ENCODE peak calls at places on chromosomes 3 and 15, in five cellular contexts. One of them, this sample, is unnamed. For H3K4me1, the result is how much of the 10 kb centered on the place peaks cover.

GRCh38 chr3:136708339-136708985 is 43.7 kb downstream of the STAG1 start:
- DNase-seq in gastrocnemius medialis: no peak
- DNase-seq in left lung: no peak
- DNase-seq in fibroblast of lung: peak
- DNase-seq in uterus: no peak
- DNase-seq in this sample: no peak

GRCh38 chr3:78825858-78826215 is 942.0 kb downstream of the ROBO1 start:
- DNase-seq in left lung: no peak
- DNase-seq in gastrocnemius medialis: no peak
- DNase-seq in uterus: no peak
- DNase-seq in fibroblast of lung: peak
- DNase-seq in this sample: no peak

GRCh38 chr3:14267976-14268375 is 89.4 kb downstream of the LSM3 start:
- DNase-seq in uterus: no peak
- DNase-seq in gastrocnemius medialis: no peak
- DNase-seq in left lung: no peak
- DNase-seq in fibroblast of lung: no peak
- DNase-seq in this sample: peak

GRCh38 chr3:47473391-47473790 is 2.4 kb downstream of the SCAP start:
- DNase-seq in uterus: no peak
- DNase-seq in left lung: no peak
- DNase-seq in gastrocnemius medialis: no peak
- DNase-seq in fibroblast of lung: no peak
- DNase-seq in this sample: no peak

GRCh38 chr15:80503319-80503952 is 99.3 kb downstream of the ARNT2 start:
- DNase-seq in fibroblast of lung: no peak
- DNase-seq in gastrocnemius medialis: no peak
- DNase-seq in left lung: no peak
- DNase-seq in uterus: no peak
- DNase-seq in this sample: no peak

GRCh38 chr3:13159890-13160289 is 86.7 kb upstream of the IQSEC1 start:
- DNase-seq in fibroblast of lung: no peak
- DNase-seq in gastrocnemius medialis: no peak
- DNase-seq in uterus: no peak
- DNase-seq in left lung: no peak
- DNase-seq in this sample: no peak

GRCh38 chr3:9280477-9281219 is 31.2 kb upstream of the SRGAP3 start:
- DNase-seq in fibroblast of lung: no peak
- DNase-seq in left lung: no peak
- DNase-seq in gastrocnemius medialis: no peak
- DNase-seq in uterus: no peak
- DNase-seq in this sample: no peak

GRCh38 chr3:112373476-112373875 is 40.5 kb downstream of the CD200 start:
- DNase-seq in left lung: no peak
- DNase-seq in uterus: no peak
- DNase-seq in gastrocnemius medialis: no peak
- DNase-seq in fibroblast of lung: no peak
- DNase-seq in this sample: no peak

GRCh38 chr3:166785851-166786250 is 594.2 kb downstream of the ZBBX start:
- DNase-seq in gastrocnemius medialis: no peak
- DNase-seq in fibroblast of lung: no peak
- DNase-seq in uterus: no peak
- DNase-seq in left lung: no peak
- DNase-seq in this sample: no peak

GRCh38 chr3:156443079-156443478 is 111.8 kb downstream of the SSR3 start:
- DNase-seq in left lung: no peak
- DNase-seq in uterus: no peak
- DNase-seq in gastrocnemius medialis: no peak
- DNase-seq in fibroblast of lung: no peak
- DNase-seq in this sample: no peak

GRCh38 chr15:98941595-98942255 is 65.9 kb downstream of the PGPEP1L start:
- DNase-seq in gastrocnemius medialis: no peak
- DNase-seq in left lung: no peak
- DNase-seq in fibroblast of lung: no peak
- DNase-seq in uterus: no peak
- DNase-seq in this sample: no peak

GRCh38 chr3:74789111-74789510 is 174.7 kb upstream of the CNTN3 start:
- DNase-seq in uterus: no peak
- DNase-seq in fibroblast of lung: no peak
- DNase-seq in left lung: no peak
- DNase-seq in gastrocnemius medialis: no peak
- DNase-seq in this sample: no peak

GRCh38 chr3:112789787-112790186 is 56.9 kb downstream of the CD200R1L start:
- DNase-seq in left lung: no peak
- DNase-seq in gastrocnemius medialis: no peak
- DNase-seq in uterus: no peak
- DNase-seq in fibroblast of lung: no peak
- DNase-seq in this sample: no peak

GRCh38 chr15:76382987-76383728 is 46.6 kb downstream of the ISL2 start:
- DNase-seq in fibroblast of lung: no peak
- DNase-seq in gastrocnemius medialis: no peak
- DNase-seq in left lung: no peak
- DNase-seq in uterus: no peak
- DNase-seq in this sample: no peak

GRCh38 chr15:76380249-76380648 is 43.7 kb downstream of the ISL2 start:
- DNase-seq in left lung: no peak
- DNase-seq in gastrocnemius medialis: no peak
- DNase-seq in fibroblast of lung: no peak
- DNase-seq in uterus: no peak
- DNase-seq in this sample: no peak

GRCh38 chr15:76378691-76379090 is 42.1 kb downstream of the ISL2 start:
- DNase-seq in left lung: no peak
- DNase-seq in gastrocnemius medialis: no peak
- DNase-seq in fibroblast of lung: no peak
- DNase-seq in uterus: no peak
- DNase-seq in this sample: no peak

GRCh38 chr15:76384409-76384808 is 47.8 kb downstream of the ISL2 start:
- DNase-seq in uterus: no peak
- DNase-seq in gastrocnemius medialis: no peak
- DNase-seq in left lung: no peak
- DNase-seq in fibroblast of lung: no peak
- DNase-seq in this sample: no peak

GRCh38 chr15:76381366-76381765 is 44.8 kb downstream of the ISL2 start:
- DNase-seq in uterus: no peak
- DNase-seq in gastrocnemius medialis: no peak
- DNase-seq in left lung: no peak
- DNase-seq in fibroblast of lung: no peak
- DNase-seq in this sample: no peak
- H3K4me1 ChIP-seq in uterus: under half
- H3K4me1 ChIP-seq in gastrocnemius medialis: under half
- H3K4me1 ChIP-seq in left lung: under half
- H3K4me1 ChIP-seq in fibroblast of lung: under half
- H3K4me1 ChIP-seq in this sample: under half

GRCh38 chr15:82781349-82781748 is 24.5 kb downstream of the FSD2 start:
- DNase-seq in uterus: no peak
- DNase-seq in gastrocnemius medialis: no peak
- DNase-seq in fibroblast of lung: no peak
- DNase-seq in left lung: no peak
- DNase-seq in this sample: no peak

GRCh38 chr15:82778755-82779154 is 27.1 kb downstream of the FSD2 start:
- DNase-seq in left lung: no peak
- DNase-seq in uterus: no peak
- DNase-seq in fibroblast of lung: no peak
- DNase-seq in gastrocnemius medialis: no peak
- DNase-seq in this sample: no peak
- H3K4me3 ChIP-seq in left lung: no peak
- H3K4me3 ChIP-seq in uterus: no peak
- H3K4me3 ChIP-seq in fibroblast of lung: no peak
- H3K4me3 ChIP-seq in gastrocnemius medialis: no peak
- H3K4me3 ChIP-seq in this sample: no peak

GRCh38 chr3:72413228-72413627 is 435.0 kb downstream of the SHQ1 start:
- DNase-seq in fibroblast of lung: peak
- DNase-seq in uterus: no peak
- DNase-seq in left lung: no peak
- DNase-seq in gastrocnemius medialis: no peak
- DNase-seq in this sample: no peak

GRCh38 chr3:72412557-72412956 is 435.7 kb downstream of the SHQ1 start:
- DNase-seq in uterus: no peak
- DNase-seq in left lung: no peak
- DNase-seq in fibroblast of lung: no peak
- DNase-seq in gastrocnemius medialis: no peak
- DNase-seq in this sample: no peak

GRCh38 chr3:72411843-72412242 is 436.4 kb downstream of the SHQ1 start:
- DNase-seq in uterus: no peak
- DNase-seq in gastrocnemius medialis: no peak
- DNase-seq in left lung: no peak
- DNase-seq in fibroblast of lung: no peak
- DNase-seq in this sample: no peak

GRCh38 chr3:72411102-72411501 is 437.1 kb downstream of the SHQ1 start:
- DNase-seq in left lung: no peak
- DNase-seq in gastrocnemius medialis: no peak
- DNase-seq in fibroblast of lung: peak
- DNase-seq in uterus: no peak
- DNase-seq in this sample: no peak

DNA sequence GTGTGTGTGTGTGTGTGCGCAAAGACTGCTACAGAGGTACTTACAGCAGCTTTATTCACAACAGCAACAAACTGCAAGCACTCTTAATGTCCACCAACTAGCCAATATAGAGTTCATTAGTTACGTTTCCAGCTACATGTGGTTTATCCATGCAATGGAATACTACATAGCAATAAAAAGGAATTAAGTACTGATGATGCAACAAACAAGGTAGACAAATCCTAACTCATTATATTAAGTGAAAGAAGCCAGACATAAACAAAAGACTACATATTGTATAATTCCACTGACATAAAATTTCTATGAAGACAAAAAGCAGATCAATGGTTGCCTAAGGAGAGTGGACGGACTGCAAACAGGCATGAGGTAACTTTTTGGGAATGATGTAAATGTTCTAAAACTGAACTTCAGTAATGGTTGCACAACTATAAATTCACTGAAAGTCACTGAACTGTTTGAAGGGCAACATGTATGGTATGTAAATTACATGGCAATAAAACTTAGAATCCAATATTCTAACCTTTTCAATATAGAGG is 433.7 kb downstream of the SHQ1 start:
- DNase-seq in left lung: no peak
- DNase-seq in fibroblast of lung: peak
- DNase-seq in uterus: no peak
- DNase-seq in gastrocnemius medialis: no peak
- DNase-seq in this sample: no peak
- H3K4me1 ChIP-seq in left lung: under half
- H3K4me1 ChIP-seq in fibroblast of lung: under half
- H3K4me1 ChIP-seq in uterus: under half
- H3K4me1 ChIP-seq in gastrocnemius medialis: under half
- H3K4me1 ChIP-seq in this sample: under half

GRCh38 chr15:31974855-31975421 is 55.4 kb upstream of the CHRNA7 start:
- DNase-seq in uterus: no peak
- DNase-seq in gastrocnemius medialis: no peak
- DNase-seq in fibroblast of lung: peak
- DNase-seq in left lung: no peak
- DNase-seq in this sample: no peak

GRCh38 chr15:31977138-31977537 is 53.2 kb upstream of the CHRNA7 start:
- DNase-seq in left lung: no peak
- DNase-seq in fibroblast of lung: no peak
- DNase-seq in uterus: no peak
- DNase-seq in gastrocnemius medialis: no peak
- DNase-seq in this sample: no peak

GRCh38 chr15:31977812-31978662 is 52.3 kb upstream of the CHRNA7 start:
- DNase-seq in gastrocnemius medialis: no peak
- DNase-seq in uterus: peak
- DNase-seq in left lung: peak
- DNase-seq in fibroblast of lung: peak
- DNase-seq in this sample: peak

GRCh38 chr15:31974154-31974794 is 56.0 kb upstream of the CHRNA7 start:
- DNase-seq in left lung: no peak
- DNase-seq in uterus: no peak
- DNase-seq in fibroblast of lung: no peak
- DNase-seq in gastrocnemius medialis: no peak
- DNase-seq in this sample: no peak

DNA sequence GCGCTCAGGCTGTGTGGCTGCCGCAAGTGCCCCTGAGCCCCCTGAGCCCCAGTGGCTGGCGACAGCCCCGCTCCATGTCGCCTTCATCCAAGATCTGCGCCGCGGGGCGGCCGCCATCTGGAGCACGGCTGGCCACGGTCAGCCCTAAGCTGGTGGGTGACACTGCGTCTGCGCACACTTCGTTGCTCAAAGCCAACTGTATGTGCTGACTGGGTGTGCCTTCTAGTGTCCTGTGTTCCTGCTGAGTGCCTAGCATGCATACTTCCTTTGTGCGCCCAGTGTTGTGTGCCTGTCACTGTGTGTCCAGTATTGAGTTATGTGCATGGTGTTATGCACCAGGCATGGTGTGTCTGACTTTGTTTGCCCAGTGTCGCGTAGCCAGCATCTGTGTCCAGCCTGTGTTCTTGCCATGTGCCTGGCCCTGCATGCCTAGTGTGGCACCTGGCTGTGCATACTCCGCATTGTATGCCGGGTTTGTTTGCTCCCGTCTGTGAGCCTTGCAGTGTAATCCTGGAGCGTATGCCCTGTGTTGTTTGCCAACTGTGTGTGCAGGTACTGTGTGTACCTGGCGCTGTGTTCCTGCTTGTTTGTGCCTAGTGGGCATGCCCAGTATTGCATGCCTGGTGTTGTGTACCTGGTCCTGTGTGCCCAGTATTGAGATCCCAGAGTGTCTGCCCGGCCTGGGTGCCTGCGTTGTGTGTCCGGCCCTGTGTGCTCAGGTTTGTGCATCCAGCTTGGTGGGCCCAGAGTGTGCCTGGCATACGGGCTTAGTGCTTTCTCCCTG is 54.7 kb upstream of the CHRNA7 start:
- DNase-seq in gastrocnemius medialis: no peak
- DNase-seq in left lung: no peak
- DNase-seq in fibroblast of lung: peak
- DNase-seq in uterus: no peak
- DNase-seq in this sample: no peak
- H3K4me3 ChIP-seq in gastrocnemius medialis: peak
- H3K4me3 ChIP-seq in left lung: no peak
- H3K4me3 ChIP-seq in fibroblast of lung: no peak
- H3K4me3 ChIP-seq in uterus: no peak
- H3K4me3 ChIP-seq in this sample: no peak

GRCh38 chr3:183587337-183587736 is 31.8 kb upstream of the KLHL6 start:
- DNase-seq in uterus: no peak
- DNase-seq in fibroblast of lung: no peak
- DNase-seq in left lung: no peak
- DNase-seq in gastrocnemius medialis: no peak
- DNase-seq in this sample: no peak
- H3K4me1 ChIP-seq in uterus: under half
- H3K4me1 ChIP-seq in fibroblast of lung: under half
- H3K4me1 ChIP-seq in left lung: under half
- H3K4me1 ChIP-seq in gastrocnemius medialis: under half
- H3K4me1 ChIP-seq in this sample: under half